ENCODE peak calls at places on chromosomes 1 and 21, in eight cellular contexts. T is HCT116; Q is left ventricle myocardium inferior; R is CD8-positive, alpha-beta T cell; O is GM06990; E is tibial nerve; K is Peyer's patch; A is dorsolateral prefrontal cortex. S is an unnamed sample.

GRCh38 chr21:45975017-45975595 is 6.5 kb upstream of the COL6A1 start:
- DNase-seq in T (peak; percentile 10), O (no peak), E (no peak), R (no peak), A (peak; percentile 33), K (peak; percentile 54), Q (peak; percentile 77), S (no peak)

GRCh38 chr21:36678538-36678937 is 20.4 kb upstream of the SIM2 start:
- DNase-seq in R (no peak), K (no peak), O (no peak), E (no peak), T (no peak), A (no peak), Q (no peak), S (no peak)

GRCh38 chr1:40053138-40053887 is 12.8 kb downstream of the CAP1 start:
- DNase-seq in E (no peak), O (no peak), R (no peak), A (no peak), T (no peak), K (no peak), Q (no peak), S (no peak)

GRCh38 chr1:119782541-119783338 is 14.0 kb upstream of the HMGCS2 start:
- DNase-seq in O (no peak), A (no peak), K (no peak), E (no peak), Q (no peak), R (no peak), T (no peak), S (peak; percentile 50)

GRCh38 chr1:151340870-151341754 is 5.9 kb downstream of the RFX5 start:
- DNase-seq in A (no peak), K (no peak), Q (no peak), O (no peak), T (peak; percentile 75), R (peak; percentile 53), E (peak; percentile 73), S (no peak)

GRCh38 chr1:24805534-24806301 is 60.5 kb downstream of the CLIC4 start:
- DNase-seq in K (no peak), Q (no peak), E (no peak), R (no peak), A (no peak), T (no peak), O (no peak), S (peak; percentile 51)

GRCh38 chr1:233673947-233674431 is 60.1 kb downstream of the KCNK1 start:
- DNase-seq in T (no peak), A (no peak), Q (no peak), O (no peak), K (no peak), E (no peak), R (no peak), S (no peak)

GRCh38 chr21:43204638-43205037 is 35.8 kb downstream of the CRYAA start:
- DNase-seq in E (peak; percentile 1), A (peak; percentile 9), T (no peak), O (no peak), R (no peak), Q (no peak), K (no peak), S (no peak)

DNA sequence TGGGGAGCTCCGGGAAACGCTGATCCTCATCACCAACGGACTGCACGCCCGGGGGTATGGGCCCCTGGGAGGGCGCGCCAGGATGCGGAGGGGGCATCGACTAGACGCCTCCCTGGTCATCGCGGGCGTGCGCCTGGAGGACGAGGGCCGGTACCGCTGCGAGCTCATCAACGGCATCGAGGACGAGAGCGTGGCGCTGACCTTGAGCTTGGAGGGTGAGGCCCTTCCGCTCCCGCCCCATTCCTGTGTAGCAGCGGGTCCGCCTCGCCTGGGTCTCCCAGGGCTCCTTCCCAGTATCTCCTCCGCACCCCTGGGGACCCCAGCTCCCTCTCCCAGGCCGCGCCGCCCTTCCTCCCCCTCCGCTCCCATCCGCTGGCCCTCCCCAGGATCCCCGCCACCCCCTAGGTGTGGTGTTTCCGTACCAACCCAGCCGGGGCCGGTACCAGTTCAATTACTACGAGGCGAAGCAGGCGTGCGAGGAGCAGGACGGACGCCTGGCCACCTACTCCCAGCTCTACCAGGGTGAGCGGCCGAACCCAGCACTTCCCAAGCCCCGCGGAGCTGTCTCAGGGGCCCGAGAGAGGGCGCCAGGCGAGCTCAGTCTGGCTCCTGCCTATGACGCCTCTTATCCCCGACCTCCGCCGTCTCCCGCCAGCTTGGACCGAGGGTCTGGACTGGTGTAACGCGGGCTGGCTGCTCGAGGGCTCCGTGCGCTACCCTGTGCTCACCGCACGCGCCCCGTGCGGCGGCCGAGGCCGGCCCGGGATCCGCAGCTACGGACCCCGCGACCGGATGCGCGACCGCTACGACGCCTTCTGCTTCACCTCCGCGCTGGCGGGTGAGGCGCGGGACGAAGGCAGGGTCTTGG is 5.0 kb downstream of the HAPLN2 start:
- DNase-seq in Q (peak; percentile 60), R (peak; percentile 41), K (peak; percentile 72), A (peak; percentile 74), O (no peak), T (no peak), E (no peak), S (no peak)
- TF ChIP-seq CTCF in Q (peak; percentile 48), R (peak; percentile 15), K (no peak), A (peak; percentile 47), O (peak; percentile 70), T (no peak), E (peak; percentile 28), S (peak; percentile 56)

GRCh38 chr1:23402286-23403037 is 22.1 kb downstream of the TCEA3 start:
- DNase-seq in O (no peak), E (no peak), R (no peak), T (no peak), K (no peak), Q (no peak), A (no peak), S (no peak)

GRCh38 chr1:23399229-23399628 is 25.3 kb downstream of the TCEA3 start:
- DNase-seq in O (no peak), R (no peak), Q (no peak), T (no peak), K (no peak), A (no peak), E (no peak), S (no peak)

GRCh38 chr1:23401313-23401712 is 23.2 kb downstream of the TCEA3 start:
- DNase-seq in E (no peak), O (no peak), Q (no peak), T (no peak), R (no peak), K (no peak), A (no peak), S (no peak)

GRCh38 chr1:23403038-23403336 is 21.6 kb downstream of the TCEA3 start:
- DNase-seq in E (peak; percentile 14), A (no peak), O (no peak), T (peak; percentile 28), K (no peak), R (no peak), Q (no peak), S (peak; percentile 58)

GRCh38 chr1:23400324-23401110 is 24.0 kb downstream of the TCEA3 start:
- DNase-seq in Q (no peak), R (no peak), O (no peak), T (no peak), K (no peak), E (peak; percentile 59), A (no peak), S (no peak)
- H3K27me3 ChIP-seq in Q (no peaks in the 10 kb centered on the region), R (no peaks in the 10 kb centered on the region), O (no peaks in the 10 kb centered on the region), T (no peaks in the 10 kb centered on the region), K (no peaks in the 10 kb centered on the region), E (no peaks in the 10 kb centered on the region), A (no peaks in the 10 kb centered on the region), S (no peaks in the 10 kb centered on the region)

GRCh38 chr21:33069243-33069642 is 698 bp upstream of the OLIG1 start:
- DNase-seq in A (no peak), R (no peak), T (no peak), O (no peak), K (no peak), Q (no peak), E (no peak), S (no peak)

GRCh38 chr21:33069994-33070811 is at the start of gene OLIG1:
- DNase-seq in Q (peak; percentile 67), A (peak; percentile 82), R (no peak), T (no peak), E (no peak), O (peak; percentile 26), K (no peak), S (no peak)

GRCh38 chr21:33067045-33067444 is 2.9 kb upstream of the OLIG1 start:
- DNase-seq in Q (no peak), T (no peak), O (no peak), E (no peak), R (no peak), A (no peak), K (no peak), S (no peak)

GRCh38 chr21:33069645-33069993 is 322 bp upstream of the OLIG1 start:
- DNase-seq in Q (no peak), A (no peak), R (no peak), K (no peak), E (no peak), O (no peak), T (no peak), S (no peak)

GRCh38 chr21:33067457-33067856 is 2.5 kb upstream of the OLIG1 start:
- DNase-seq in Q (no peak), E (no peak), K (no peak), T (no peak), O (no peak), R (no peak), A (no peak), S (no peak)
- H3K4me3 ChIP-seq in Q (no peak overlapping the region), E (no peak overlapping the region), K (no peak overlapping the region), T (no peak overlapping the region), O (no peak overlapping the region), R (no peak overlapping the region), A (no peak overlapping the region), S (no peak overlapping the region)

DNA sequence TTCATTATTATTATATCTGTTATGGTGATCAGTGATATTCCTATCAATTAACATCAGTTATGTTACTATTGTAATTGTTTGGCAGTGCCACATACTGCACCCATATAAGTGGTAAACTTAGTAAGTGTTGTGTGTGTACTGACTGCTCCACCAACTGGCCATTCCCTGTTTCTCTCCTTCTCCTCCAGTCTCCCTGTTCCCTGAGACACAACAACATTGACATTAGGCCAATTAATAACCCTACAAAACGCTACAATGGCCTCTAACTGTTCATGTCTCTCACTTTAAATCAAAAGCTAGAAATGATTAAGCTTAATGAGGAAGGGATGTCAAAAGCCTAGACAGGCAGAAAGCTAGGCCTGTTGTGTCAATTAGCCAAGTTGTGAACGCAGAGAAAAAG is 6.6 kb upstream of the THRAP3 start:
- DNase-seq in O (no peak), R (no peak), E (no peak), Q (no peak), A (no peak), T (peak; percentile 29), K (no peak), S (no peak)
- TF ChIP-seq CTCF in O (no peak), R (no peak), E (no peak), Q (peak; percentile 53), A (peak; percentile 63), T (peak; percentile 32), K (no peak), S (peak; percentile 50)